ENCODE peak calls at places on chromosomes 11 and 22, in ten cellular contexts. P is CD8-positive, alpha-beta T cell; G is H9; U is colonic mucosa; Z is esophagus muscularis mucosa; F is kidney; V is mucosa of descending colon; A is HFF-Myc; J is stomach; B is choroid plexus epithelial cell. C is an unnamed sample.
A peak's percentile ranks its signal among the peaks of the same experiment; 100 is the strongest.

GRCh38 chr11:614583-615452 is 932 bp downstream of the IRF7 start:
- DNase-seq in J (peak; percentile 79), A (no peak), U (no peak), B (no peak), V (peak; percentile 55), P (peak; percentile 23), F (peak; percentile 84), G (no peak), Z (no peak), C (no peak)

GRCh38 chr11:129973809-129974208 is 28.8 kb downstream of the PRDM10 start:
- DNase-seq in B (peak; percentile 46), F (peak; percentile 87), V (no peak), A (no peak), J (peak; percentile 27), G (peak; percentile 87), U (no peak), Z (no peak), P (no peak), C (no peak)

GRCh38 chr11:72239296-72239848 is 4.6 kb downstream of the PHOX2A start:
- DNase-seq in A (peak; percentile 20), V (peak; percentile 55), F (peak; percentile 91), G (peak; percentile 67), B (peak; percentile 47), J (no peak), Z (no peak), P (no peak), U (peak; percentile 63), C (peak; percentile 44)

GRCh38 chr11:36471577-36471976 is 38.5 kb downstream of the TRAF6 start:
- DNase-seq in F (no peak), J (no peak), U (no peak), B (no peak), P (no peak), Z (no peak), V (no peak), A (no peak), G (no peak), C (no peak)

GRCh38 chr11:120648706-120649250 is 137.2 kb downstream of the GRIK4 start:
- DNase-seq in P (no peak), Z (no peak), F (no peak), V (no peak), A (no peak), G (no peak), B (no peak), U (no peak), J (no peak), C (no peak)

GRCh38 chr11:96264364-96264763 is 78.6 kb downstream of the MAML2 start:
- DNase-seq in J (no peak), F (no peak), B (no peak), P (no peak), V (no peak), U (no peak), G (no peak), A (no peak), Z (no peak), C (no peak)

GRCh38 chr11:108733479-108734116 is 68.7 kb downstream of the DDX10 start:
- DNase-seq in G (no peak), B (peak; percentile 75), U (no peak), P (no peak), A (peak; percentile 50), F (no peak), J (no peak), V (no peak), Z (no peak), C (peak; percentile 45)

GRCh38 chr11:71252782-71253730 is 679 bp upstream of the SHANK2 start:
- DNase-seq in P (no peak), B (peak; percentile 49), J (peak; percentile 62), U (peak; percentile 62), A (no peak), F (no peak), V (peak; percentile 73), Z (no peak), G (peak; percentile 64), C (peak; percentile 64)

GRCh38 chr11:65422104-65422632 is 430 bp upstream of the NEAT1 start:
- DNase-seq in F (peak; percentile 100), V (peak; percentile 98), A (peak; percentile 85), B (peak; percentile 99), G (peak; percentile 92), P (peak; percentile 86), U (peak; percentile 98), Z (peak; percentile 99), J (peak; percentile 99), C (peak; percentile 98)
- TF ChIP-seq CTCF in F (no peak), V (no peak), A (no peak), B (no peak), G (no peak), P (no peak), U (no peak), Z (no peak), J (no peak), C (no peak)

GRCh38 chr11:30228323-30228884 is 2.4 kb upstream of the FSHB start:
- DNase-seq in A (no peak), V (no peak), G (no peak), B (no peak), Z (no peak), P (no peak), J (no peak), F (no peak), U (no peak), C (no peak)

GRCh38 chr11:30230714-30231113 is at the start of gene FSHB:
- DNase-seq in U (no peak), B (no peak), F (no peak), V (no peak), G (no peak), A (no peak), J (no peak), P (no peak), Z (no peak), C (no peak)

GRCh38 chr11:30225642-30226041 is 5.2 kb upstream of the FSHB start:
- DNase-seq in A (no peak), F (no peak), U (no peak), J (no peak), P (no peak), Z (no peak), B (no peak), V (no peak), G (no peak), C (no peak)
- TF ChIP-seq CTCF in A (no peak), F (no peak), U (no peak), J (no peak), P (no peak), Z (no peak), B (no peak), V (no peak), G (no peak), C (no peak)

GRCh38 chr22:20919718-20920117 is 2.5 kb downstream of the CRKL start:
- DNase-seq in F (no peak), B (peak; percentile 17), J (no peak), Z (no peak), U (no peak), A (no peak), P (no peak), V (no peak), G (no peak), C (peak; percentile 26)
- TF ChIP-seq CTCF in F (no peak), B (no peak), J (no peak), Z (no peak), U (no peak), A (no peak), P (no peak), V (no peak), G (no peak), C (no peak)

GRCh38 chr11:38598413-38598812 is 2000.4 kb upstream of the RAG2 start:
- DNase-seq in Z (no peak), A (no peak), G (no peak), U (no peak), F (no peak), J (no peak), V (no peak), P (no peak), B (no peak), C (no peak)
- TF ChIP-seq CTCF in Z (no peak), A (no peak), G (no peak), U (no peak), F (no peak), J (no peak), V (no peak), P (no peak), B (peak; percentile 4), C (no peak)

GRCh38 chr22:27689664-27690063 is 111.9 kb downstream of the MN1 start:
- DNase-seq in B (no peak), U (no peak), Z (no peak), F (no peak), G (no peak), J (no peak), P (no peak), V (no peak), A (no peak), C (no peak)

GRCh38 chr22:27697888-27698287 is 103.7 kb downstream of the MN1 start:
- DNase-seq in F (no peak), P (no peak), V (no peak), G (no peak), B (no peak), A (no peak), U (no peak), J (peak; percentile 29), Z (no peak), C (no peak)

GRCh38 chr22:27690596-27690995 is 111.0 kb downstream of the MN1 start:
- DNase-seq in F (no peak), G (no peak), J (no peak), A (no peak), V (no peak), U (no peak), B (no peak), P (no peak), Z (no peak), C (no peak)

GRCh38 chr22:27687984-27688545 is 113.5 kb downstream of the MN1 start:
- DNase-seq in J (no peak), U (no peak), F (peak; percentile 1), Z (no peak), A (no peak), V (no peak), B (peak; percentile 28), G (no peak), P (no peak), C (no peak)

GRCh38 chr22:27692243-27692642 is 109.3 kb downstream of the MN1 start:
- DNase-seq in P (no peak), G (no peak), J (no peak), V (no peak), Z (no peak), B (peak; percentile 24), F (no peak), U (no peak), A (no peak), C (peak; percentile 42)
- TF ChIP-seq CTCF in P (no peak), G (peak; percentile 17), J (no peak), V (no peak), Z (no peak), B (peak; percentile 37), F (no peak), U (no peak), A (no peak), C (no peak)

DNA sequence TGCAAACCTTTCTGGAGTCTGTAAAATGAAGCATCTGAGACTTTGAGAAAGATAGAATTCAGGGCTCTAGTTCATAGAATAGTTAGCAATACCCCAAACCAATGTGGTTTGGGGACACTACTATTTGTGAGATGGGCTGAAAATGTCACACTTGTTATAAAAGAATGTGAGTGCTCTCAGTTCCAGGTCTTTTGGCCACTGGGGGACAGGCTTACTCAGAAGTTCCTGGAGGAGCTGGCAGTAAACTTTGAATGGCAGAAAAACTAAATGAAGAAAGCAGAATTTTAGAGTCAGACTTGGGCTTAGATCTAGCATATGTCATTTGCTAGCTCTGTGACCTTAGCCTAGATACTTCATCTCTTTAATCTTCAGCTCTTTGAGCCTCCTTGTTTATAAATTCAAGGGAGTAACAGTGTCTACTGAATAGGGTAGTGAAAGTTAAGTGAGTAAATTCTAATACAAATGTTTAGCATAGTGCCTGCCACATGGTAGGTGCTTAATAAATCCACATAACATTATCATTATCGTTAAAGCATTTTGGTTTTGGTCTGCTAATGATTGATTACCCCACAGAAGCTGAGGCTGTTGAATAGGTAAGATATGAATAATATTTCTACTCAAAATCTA is 3.7 kb downstream of the LYVE1 start:
- DNase-seq in V (no peak), P (no peak), A (no peak), Z (no peak), J (no peak), B (peak; percentile 56), G (no peak), U (no peak), F (no peak), C (peak; percentile 55)
- TF ChIP-seq CTCF in V (no peak), P (no peak), A (peak; percentile 35), Z (peak; percentile 60), J (no peak), B (peak; percentile 64), G (peak; percentile 29), U (no peak), F (no peak), C (peak; percentile 63)

C was measured in fibroblast of the aortic adventitia.